ENCODE peak calls at places on chromosome 12, in ten cellular contexts. P, W, U, Q, Z, F, J, M, S and I are unnamed samples.

GRCh38 chr12:32399373-32400113 is at the start of gene FGD4:
- DNase-seq in M (no peak), U (peak; percentile 82), P (peak; percentile 92), S (peak; percentile 94), W (peak; percentile 97), Z (peak; percentile 91), F (peak; percentile 81), J (no peak), Q (peak; percentile 85), I (peak; percentile 27)

GRCh38 chr12:116881867-116882507 is 746 bp upstream of the HRK start:
- DNase-seq in U (no peak), J (no peak), Q (no peak), P (peak; percentile 32), Z (no peak), M (no peak), W (no peak), S (no peak), F (no peak), I (no peak)

GRCh38 chr12:128942960-128943477 is 89.7 kb downstream of the GLT1D1 start:
- DNase-seq in J (no peak), P (no peak), M (no peak), W (no peak), Z (no peak), Q (no peak), U (no peak), S (no peak), F (no peak), I (no peak)

GRCh38 chr12:116365114-116365513 is 87.6 kb upstream of the MED13L start:
- DNase-seq in U (no peak), W (no peak), J (no peak), F (no peak), Z (no peak), P (no peak), Q (no peak), S (no peak), M (no peak), I (no peak)

GRCh38 chr12:121218588-121219352 is 8.8 kb downstream of the P2RX4 start:
- DNase-seq in W (no peak), Q (no peak), M (no peak), U (no peak), J (no peak), P (no peak), Z (no peak), F (no peak), S (no peak), I (no peak)

GRCh38 chr12:30870491-30871265 is 55.9 kb upstream of the TSPAN11 start:
- DNase-seq in U (no peak), P (no peak), W (no peak), F (no peak), Q (peak; percentile 5), M (no peak), S (no peak), J (no peak), Z (no peak), I (no peak)

GRCh38 chr12:30573145-30573544 is 122.5 kb downstream of the IPO8 start:
- DNase-seq in Q (no peak), Z (no peak), J (no peak), P (no peak), S (no peak), U (peak; percentile 12), M (no peak), F (no peak), W (no peak), I (no peak)

GRCh38 chr12:80776706-80777105 is 60.0 kb downstream of the MYF5 start:
- DNase-seq in S (no peak), U (no peak), J (no peak), M (no peak), Z (no peak), Q (no peak), W (no peak), P (no peak), F (no peak), I (no peak)

DNA sequence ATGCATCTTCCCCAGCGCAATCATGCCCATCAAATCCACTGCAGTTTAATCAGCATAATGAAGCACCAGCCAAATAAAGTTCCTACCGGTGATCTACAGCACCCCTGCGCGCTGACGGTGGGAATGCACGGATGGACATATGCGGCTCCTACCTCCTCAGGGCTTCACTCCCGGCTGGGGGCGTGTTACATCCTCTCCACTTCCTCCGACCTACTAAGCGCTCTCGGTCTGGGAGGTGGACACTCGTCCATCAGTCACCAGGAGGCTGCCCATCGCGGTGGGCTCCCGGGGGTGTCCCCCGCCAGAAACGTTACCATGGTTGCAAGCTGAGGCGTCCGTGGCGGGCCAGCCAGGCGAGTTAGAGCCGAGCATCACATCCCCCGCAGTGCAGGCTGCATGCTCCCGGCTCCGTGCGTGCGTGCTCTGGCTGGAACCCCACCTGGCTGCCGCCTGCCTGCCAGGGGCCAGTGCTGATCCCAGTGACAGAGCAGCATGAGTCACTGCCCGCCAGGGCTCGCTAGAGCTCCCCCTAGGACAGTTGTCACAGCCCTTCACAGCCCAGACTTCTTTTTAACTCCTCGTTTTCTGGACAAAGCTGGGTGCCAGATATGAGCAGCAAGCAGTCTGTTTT is 73.0 kb downstream of the CIT start:
- DNase-seq in W (peak; percentile 69), J (peak; percentile 69), M (peak; percentile 46), F (peak; percentile 60), S (peak; percentile 87), P (peak; percentile 88), Q (peak; percentile 54), U (peak; percentile 73), Z (peak; percentile 87), I (no peak)
- TF ChIP-seq CTCF in W (peak; percentile 22), J (peak; percentile 63), M (peak; percentile 60), F (no peak), S (no peak), P (peak; percentile 67), Q (peak; percentile 38), U (peak; percentile 34), Z (no peak), I (no peak)

GRCh38 chr12:119068129-119068856 is 87.0 kb downstream of the SRRM4 start:
- DNase-seq in J (no peak), W (no peak), P (no peak), S (no peak), U (no peak), Z (no peak), F (no peak), M (no peak), Q (no peak), I (no peak)

GRCh38 chr12:119071638-119072231 is 90.4 kb downstream of the SRRM4 start:
- DNase-seq in J (no peak), W (no peak), M (no peak), U (no peak), P (no peak), Q (no peak), Z (no peak), F (no peak), S (no peak), I (no peak)

GRCh38 chr12:119072463-119072862 is 91.1 kb downstream of the SRRM4 start:
- DNase-seq in J (no peak), S (no peak), P (no peak), U (no peak), F (no peak), W (no peak), M (no peak), Z (no peak), Q (no peak), I (no peak)

GRCh38 chr12:119071176-119071575 is 89.8 kb downstream of the SRRM4 start:
- DNase-seq in S (no peak), Z (no peak), W (no peak), M (no peak), U (no peak), F (no peak), Q (no peak), J (no peak), P (no peak), I (no peak)

GRCh38 chr12:119069029-119069731 is 87.8 kb downstream of the SRRM4 start:
- DNase-seq in J (no peak), P (peak; percentile 14), W (no peak), S (no peak), Q (no peak), U (no peak), F (no peak), M (no peak), Z (no peak), I (no peak)
- TF ChIP-seq CTCF in J (no peak), P (no peak), W (no peak), S (no peak), Q (no peak), U (no peak), F (no peak), M (no peak), Z (no peak), I (no peak)

DNA sequence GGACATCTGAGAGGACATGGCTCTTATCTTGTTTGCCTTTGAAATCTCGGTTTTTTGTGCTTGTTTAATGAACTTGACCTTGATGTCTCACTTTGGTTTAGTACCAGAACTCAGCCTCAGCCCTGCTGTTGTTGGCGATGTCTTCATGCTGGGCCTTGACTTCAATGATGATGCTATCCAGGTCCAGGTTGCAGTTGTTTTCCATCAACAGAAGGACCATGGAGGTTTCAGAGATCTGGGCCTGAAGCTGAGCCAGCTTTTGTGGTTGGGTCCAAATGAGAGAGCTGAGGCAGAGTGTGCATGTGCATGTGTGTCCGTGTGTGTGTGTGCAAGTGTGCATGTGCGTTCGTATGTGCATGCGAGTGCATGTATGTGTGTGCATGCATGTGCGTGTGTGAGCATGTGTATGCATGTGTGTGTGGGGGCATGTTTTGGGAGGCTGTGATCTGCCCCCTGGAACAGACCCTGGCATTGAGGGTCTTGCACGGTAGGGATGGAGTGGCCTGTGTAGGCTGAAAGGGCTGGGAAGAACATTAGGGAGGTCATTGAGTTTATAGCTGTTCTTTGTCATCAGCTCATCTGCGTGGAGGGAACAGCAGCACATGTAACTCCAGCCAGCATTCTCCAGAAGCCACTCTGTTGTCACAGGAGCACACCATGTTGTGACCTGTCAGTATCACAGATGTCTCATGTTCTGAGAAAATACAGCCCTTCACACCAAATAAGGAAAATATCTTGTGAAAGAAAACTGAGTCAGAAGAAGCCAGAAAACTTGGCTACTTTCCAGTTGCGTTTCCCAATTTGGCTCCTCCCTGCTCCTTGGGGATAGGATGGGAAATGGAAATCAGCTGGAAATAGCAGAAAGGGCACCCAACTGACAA is 10.0 kb upstream of the KRT82 start:
- DNase-seq in S (no peak), J (peak; percentile 69), Z (no peak), F (no peak), W (no peak), Q (peak; percentile 91), M (peak; percentile 90), P (no peak), U (peak; percentile 96), I (no peak)
- TF ChIP-seq CTCF in S (no peak), J (no peak), Z (no peak), F (no peak), W (no peak), Q (no peak), M (no peak), P (no peak), U (no peak), I (no peak)

GRCh38 chr12:12399161-12399560 is 42.3 kb downstream of the BORCS5 start:
- DNase-seq in F (no peak), M (no peak), Q (no peak), P (peak; percentile 44), Z (no peak), J (no peak), S (no peak), W (no peak), U (no peak), I (no peak)

GRCh38 chr12:12397184-12397583 is 40.3 kb downstream of the BORCS5 start:
- DNase-seq in P (no peak), S (no peak), Z (no peak), F (no peak), Q (no peak), J (no peak), M (no peak), U (no peak), W (no peak), I (no peak)

GRCh38 chr12:12399906-12400305 is 43.0 kb downstream of the BORCS5 start:
- DNase-seq in Q (no peak), J (no peak), W (no peak), F (no peak), M (no peak), U (no peak), Z (no peak), P (no peak), S (no peak), I (no peak)

GRCh38 chr12:12396727-12397126 is 39.8 kb downstream of the BORCS5 start:
- DNase-seq in W (no peak), J (no peak), Z (no peak), S (no peak), M (no peak), P (no peak), F (no peak), U (no peak), Q (no peak), I (no peak)

GRCh38 chr12:12398026-12398859 is 41.4 kb downstream of the BORCS5 start:
- DNase-seq in F (no peak), S (no peak), J (peak; percentile 37), W (peak; percentile 67), U (peak; percentile 99), Q (peak; percentile 96), M (peak; percentile 33), Z (no peak), P (no peak), I (no peak)
- TF ChIP-seq CTCF in F (no peak), S (no peak), J (no peak), W (no peak), U (no peak), Q (peak; percentile 40), M (no peak), Z (no peak), P (peak; percentile 54), I (no peak)